ENCODE peak calls at places on chromosomes 5 and 9, in five cellular contexts. One of them, this sample, is unnamed.
A peak's percentile ranks its signal among the peaks of the same experiment; 100 is the strongest.

GRCh38 chr5:142872795-142873194 is 102.6 kb downstream of the ARHGAP26 start:
- DNase-seq in NCI-H1092 treated with DMSO at 0.1 percent for 48 hours: no peak
- DNase-seq in stimulated activated CD4-positive, alpha-beta T cell treated with anti-CD3 and anti-CD28 coated beads, Interleukin-12 subunit alpha, Interleukin-12 subunit beta, amount 100 ng/mL, for 24 hours: no peak
- DNase-seq in astrocyte of the hippocampus: no peak
- DNase-seq in COR-L47: no peak
- DNase-seq in this sample: no peak

GRCh38 chr9:92138157-92138959 is 23.1 kb upstream of the SPTLC1 start:
- DNase-seq in NCI-H1092 treated with DMSO at 0.1 percent for 48 hours: peak; percentile 23
- DNase-seq in astrocyte of the hippocampus: peak; percentile 81
- DNase-seq in COR-L47: peak; percentile 64
- DNase-seq in stimulated activated CD4-positive, alpha-beta T cell treated with anti-CD3 and anti-CD28 coated beads, Interleukin-12 subunit alpha, Interleukin-12 subunit beta, amount 100 ng/mL, for 24 hours: peak; percentile 43
- DNase-seq in this sample: peak; percentile 74

GRCh38 chr9:121748080-121748479 is 96.6 kb downstream of the DAB2IP start:
- DNase-seq in stimulated activated CD4-positive, alpha-beta T cell treated with anti-CD3 and anti-CD28 coated beads, Interleukin-12 subunit alpha, Interleukin-12 subunit beta, amount 100 ng/mL, for 24 hours: no peak
- DNase-seq in COR-L47: no peak
- DNase-seq in astrocyte of the hippocampus: no peak
- DNase-seq in NCI-H1092 treated with DMSO at 0.1 percent for 48 hours: no peak
- DNase-seq in this sample: no peak

GRCh38 chr9:116860509-116861120 is 173.5 kb downstream of the TRIM32 start:
- DNase-seq in NCI-H1092 treated with DMSO at 0.1 percent for 48 hours: peak; percentile 50
- DNase-seq in COR-L47: peak; percentile 68
- DNase-seq in astrocyte of the hippocampus: peak; percentile 79
- DNase-seq in stimulated activated CD4-positive, alpha-beta T cell treated with anti-CD3 and anti-CD28 coated beads, Interleukin-12 subunit alpha, Interleukin-12 subunit beta, amount 100 ng/mL, for 24 hours: peak; percentile 1
- DNase-seq in this sample: peak; percentile 68

GRCh38 chr9:15513335-15513734 is 2.6 kb upstream of the PSIP1 start:
- DNase-seq in stimulated activated CD4-positive, alpha-beta T cell treated with anti-CD3 and anti-CD28 coated beads, Interleukin-12 subunit alpha, Interleukin-12 subunit beta, amount 100 ng/mL, for 24 hours: no peak
- DNase-seq in COR-L47: peak; percentile 21
- DNase-seq in astrocyte of the hippocampus: peak; percentile 23
- DNase-seq in NCI-H1092 treated with DMSO at 0.1 percent for 48 hours: peak; percentile 22
- DNase-seq in this sample: no peak

GRCh38 chr9:32723801-32724200 is 59.5 kb upstream of the TMEM215 start:
- DNase-seq in COR-L47: no peak
- DNase-seq in stimulated activated CD4-positive, alpha-beta T cell treated with anti-CD3 and anti-CD28 coated beads, Interleukin-12 subunit alpha, Interleukin-12 subunit beta, amount 100 ng/mL, for 24 hours: no peak
- DNase-seq in NCI-H1092 treated with DMSO at 0.1 percent for 48 hours: no peak
- DNase-seq in astrocyte of the hippocampus: no peak
- DNase-seq in this sample: no peak

GRCh38 chr5:134141346-134142050 is 27.0 kb downstream of the TCF7 start:
- DNase-seq in COR-L47: no peak
- DNase-seq in astrocyte of the hippocampus: peak; percentile 31
- DNase-seq in stimulated activated CD4-positive, alpha-beta T cell treated with anti-CD3 and anti-CD28 coated beads, Interleukin-12 subunit alpha, Interleukin-12 subunit beta, amount 100 ng/mL, for 24 hours: no peak
- DNase-seq in NCI-H1092 treated with DMSO at 0.1 percent for 48 hours: no peak
- DNase-seq in this sample: no peak

GRCh38 chr9:96020822-96021615 is 145.5 kb downstream of the ERCC6L2 start:
- DNase-seq in NCI-H1092 treated with DMSO at 0.1 percent for 48 hours: no peak
- DNase-seq in stimulated activated CD4-positive, alpha-beta T cell treated with anti-CD3 and anti-CD28 coated beads, Interleukin-12 subunit alpha, Interleukin-12 subunit beta, amount 100 ng/mL, for 24 hours: peak; percentile 25
- DNase-seq in astrocyte of the hippocampus: peak; percentile 55
- DNase-seq in COR-L47: peak; percentile 8
- DNase-seq in this sample: no peak

GRCh38 chr5:123810253-123810652 is 298.3 kb downstream of the CSNK1G3 start:
- DNase-seq in COR-L47: peak; percentile 67
- DNase-seq in stimulated activated CD4-positive, alpha-beta T cell treated with anti-CD3 and anti-CD28 coated beads, Interleukin-12 subunit alpha, Interleukin-12 subunit beta, amount 100 ng/mL, for 24 hours: no peak
- DNase-seq in NCI-H1092 treated with DMSO at 0.1 percent for 48 hours: no peak
- DNase-seq in astrocyte of the hippocampus: no peak
- DNase-seq in this sample: peak; percentile 32

GRCh38 chr5:96157841-96158291 is 196.2 kb upstream of the ELL2 start:
- DNase-seq in stimulated activated CD4-positive, alpha-beta T cell treated with anti-CD3 and anti-CD28 coated beads, Interleukin-12 subunit alpha, Interleukin-12 subunit beta, amount 100 ng/mL, for 24 hours: no peak
- DNase-seq in COR-L47: no peak
- DNase-seq in astrocyte of the hippocampus: no peak
- DNase-seq in NCI-H1092 treated with DMSO at 0.1 percent for 48 hours: no peak
- DNase-seq in this sample: no peak

GRCh38 chr5:204966-205670 is 12.8 kb downstream of the CCDC127 start:
- DNase-seq in COR-L47: no peak
- DNase-seq in stimulated activated CD4-positive, alpha-beta T cell treated with anti-CD3 and anti-CD28 coated beads, Interleukin-12 subunit alpha, Interleukin-12 subunit beta, amount 100 ng/mL, for 24 hours: no peak
- DNase-seq in NCI-H1092 treated with DMSO at 0.1 percent for 48 hours: no peak
- DNase-seq in astrocyte of the hippocampus: no peak
- DNase-seq in this sample: no peak

GRCh38 chr5:179438041-179438441 is 92.8 kb upstream of the ADAMTS2 start:
- DNase-seq in COR-L47: no peak
- DNase-seq in astrocyte of the hippocampus: no peak
- DNase-seq in NCI-H1092 treated with DMSO at 0.1 percent for 48 hours: no peak
- DNase-seq in stimulated activated CD4-positive, alpha-beta T cell treated with anti-CD3 and anti-CD28 coated beads, Interleukin-12 subunit alpha, Interleukin-12 subunit beta, amount 100 ng/mL, for 24 hours: no peak
- DNase-seq in this sample: no peak

GRCh38 chr5:138966236-138966985 is 91.3 kb upstream of the LRRTM2 start:
- DNase-seq in astrocyte of the hippocampus: no peak
- DNase-seq in stimulated activated CD4-positive, alpha-beta T cell treated with anti-CD3 and anti-CD28 coated beads, Interleukin-12 subunit alpha, Interleukin-12 subunit beta, amount 100 ng/mL, for 24 hours: no peak
- DNase-seq in NCI-H1092 treated with DMSO at 0.1 percent for 48 hours: no peak
- DNase-seq in COR-L47: no peak
- DNase-seq in this sample: no peak

GRCh38 chr5:59598547-59598874 is 295.0 kb downstream of the PDE4D start:
- DNase-seq in stimulated activated CD4-positive, alpha-beta T cell treated with anti-CD3 and anti-CD28 coated beads, Interleukin-12 subunit alpha, Interleukin-12 subunit beta, amount 100 ng/mL, for 24 hours: no peak
- DNase-seq in astrocyte of the hippocampus: no peak
- DNase-seq in COR-L47: no peak
- DNase-seq in NCI-H1092 treated with DMSO at 0.1 percent for 48 hours: no peak
- DNase-seq in this sample: no peak

GRCh38 chr5:78627175-78627574 is 21.4 kb downstream of the LHFPL2 start:
- DNase-seq in astrocyte of the hippocampus: peak; percentile 58
- DNase-seq in NCI-H1092 treated with DMSO at 0.1 percent for 48 hours: no peak
- DNase-seq in COR-L47: no peak
- DNase-seq in stimulated activated CD4-positive, alpha-beta T cell treated with anti-CD3 and anti-CD28 coated beads, Interleukin-12 subunit alpha, Interleukin-12 subunit beta, amount 100 ng/mL, for 24 hours: no peak
- DNase-seq in this sample: no peak

GRCh38 chr5:143893638-143894037 is 81.7 kb downstream of the HMHB1 start:
- DNase-seq in astrocyte of the hippocampus: no peak
- DNase-seq in COR-L47: no peak
- DNase-seq in NCI-H1092 treated with DMSO at 0.1 percent for 48 hours: peak; percentile 6
- DNase-seq in stimulated activated CD4-positive, alpha-beta T cell treated with anti-CD3 and anti-CD28 coated beads, Interleukin-12 subunit alpha, Interleukin-12 subunit beta, amount 100 ng/mL, for 24 hours: no peak
- DNase-seq in this sample: no peak

GRCh38 chr5:138353550-138353893 is 1.0 kb downstream of the KDM3B start:
- DNase-seq in astrocyte of the hippocampus: no peak
- DNase-seq in NCI-H1092 treated with DMSO at 0.1 percent for 48 hours: no peak
- DNase-seq in stimulated activated CD4-positive, alpha-beta T cell treated with anti-CD3 and anti-CD28 coated beads, Interleukin-12 subunit alpha, Interleukin-12 subunit beta, amount 100 ng/mL, for 24 hours: no peak
- DNase-seq in COR-L47: no peak
- DNase-seq in this sample: no peak

GRCh38 chr5:132090107-132090506 is 16.5 kb downstream of the CSF2 start:
- DNase-seq in astrocyte of the hippocampus: peak; percentile 89
- DNase-seq in stimulated activated CD4-positive, alpha-beta T cell treated with anti-CD3 and anti-CD28 coated beads, Interleukin-12 subunit alpha, Interleukin-12 subunit beta, amount 100 ng/mL, for 24 hours: no peak
- DNase-seq in NCI-H1092 treated with DMSO at 0.1 percent for 48 hours: no peak
- DNase-seq in COR-L47: no peak
- DNase-seq in this sample: peak; percentile 8

GRCh38 chr5:83988293-83988685 is 267.6 kb upstream of the HAPLN1 start:
- DNase-seq in NCI-H1092 treated with DMSO at 0.1 percent for 48 hours: no peak
- DNase-seq in stimulated activated CD4-positive, alpha-beta T cell treated with anti-CD3 and anti-CD28 coated beads, Interleukin-12 subunit alpha, Interleukin-12 subunit beta, amount 100 ng/mL, for 24 hours: no peak
- DNase-seq in COR-L47: no peak
- DNase-seq in astrocyte of the hippocampus: no peak
- DNase-seq in this sample: no peak

GRCh38 chr9:134554750-134555655 is 86.6 kb upstream of the COL5A1 start:
- DNase-seq in astrocyte of the hippocampus: peak; percentile 67
- DNase-seq in stimulated activated CD4-positive, alpha-beta T cell treated with anti-CD3 and anti-CD28 coated beads, Interleukin-12 subunit alpha, Interleukin-12 subunit beta, amount 100 ng/mL, for 24 hours: no peak
- DNase-seq in NCI-H1092 treated with DMSO at 0.1 percent for 48 hours: no peak
- DNase-seq in COR-L47: no peak
- DNase-seq in this sample: no peak

GRCh38 chr5:43658499-43658898 is 55.5 kb downstream of the NNT start:
- DNase-seq in astrocyte of the hippocampus: peak; percentile 38
- DNase-seq in stimulated activated CD4-positive, alpha-beta T cell treated with anti-CD3 and anti-CD28 coated beads, Interleukin-12 subunit alpha, Interleukin-12 subunit beta, amount 100 ng/mL, for 24 hours: no peak
- DNase-seq in NCI-H1092 treated with DMSO at 0.1 percent for 48 hours: no peak
- DNase-seq in COR-L47: no peak
- DNase-seq in this sample: no peak

GRCh38 chr5:168317521-168318147 is 26.2 kb downstream of the WWC1 start:
- DNase-seq in COR-L47: no peak
- DNase-seq in stimulated activated CD4-positive, alpha-beta T cell treated with anti-CD3 and anti-CD28 coated beads, Interleukin-12 subunit alpha, Interleukin-12 subunit beta, amount 100 ng/mL, for 24 hours: no peak
- DNase-seq in astrocyte of the hippocampus: peak; percentile 96
- DNase-seq in NCI-H1092 treated with DMSO at 0.1 percent for 48 hours: peak; percentile 21
- DNase-seq in this sample: no peak

GRCh38 chr5:74072646-74073045 is 446.6 kb downstream of the ARHGEF28 start:
- DNase-seq in astrocyte of the hippocampus: no peak
- DNase-seq in COR-L47: no peak
- DNase-seq in stimulated activated CD4-positive, alpha-beta T cell treated with anti-CD3 and anti-CD28 coated beads, Interleukin-12 subunit alpha, Interleukin-12 subunit beta, amount 100 ng/mL, for 24 hours: no peak
- DNase-seq in NCI-H1092 treated with DMSO at 0.1 percent for 48 hours: no peak
- DNase-seq in this sample: no peak

GRCh38 chr5:115487750-115488149 is 56.8 kb downstream of the FEM1C start:
- DNase-seq in stimulated activated CD4-positive, alpha-beta T cell treated with anti-CD3 and anti-CD28 coated beads, Interleukin-12 subunit alpha, Interleukin-12 subunit beta, amount 100 ng/mL, for 24 hours: no peak
- DNase-seq in astrocyte of the hippocampus: no peak
- DNase-seq in NCI-H1092 treated with DMSO at 0.1 percent for 48 hours: no peak
- DNase-seq in COR-L47: no peak
- DNase-seq in this sample: no peak

This sample was measured in G401.